ENCODE peak calls at places on chromosome 14, in five cellular contexts. D is gastrocnemius medialis; E is CD4-positive, alpha-beta T cell; L is GM12878; N is Caco-2. J is an unnamed sample. For H3K9me3, the result is how much of the 10 kb centered on the place peaks cover.

GRCh38 chr14:55589171-55589570 is 9.2 kb downstream of the KTN1 start:
- DNase-seq in N (no peak), L (no peak), D (peak), E (no peak), J (no peak)

GRCh38 chr14:71169861-71170260 is 262.6 kb downstream of the PCNX1 start:
- DNase-seq in L (no peak), D (no peak), N (no peak), E (no peak), J (no peak)

GRCh38 chr14:24056800-24057184 is 5.0 kb downstream of the CARMIL3 start:
- DNase-seq in N (no peak), L (no peak), E (no peak), D (no peak), J (no peak)

GRCh38 chr14:32709072-32709471 is 229.6 kb upstream of the NPAS3 start:
- DNase-seq in E (no peak), L (no peak), N (no peak), D (peak), J (peak)

GRCh38 chr14:37420622-37421021 is 174.4 kb downstream of the FOXA1 start:
- DNase-seq in D (no peak), E (no peak), L (no peak), N (no peak), J (no peak)

GRCh38 chr14:94408546-94409095 is 20.2 kb upstream of the SERPINA1 start:
- DNase-seq in D (no peak), N (no peak), E (no peak), L (no peak), J (no peak)

GRCh38 chr14:100155049-100155621 is 4.3 kb downstream of the DEGS2 start:
- DNase-seq in E (no peak), D (no peak), N (peak), L (no peak), J (peak)

GRCh38 chr14:26204362-26204953 is 393.4 kb downstream of the NOVA1 start:
- DNase-seq in D (no peak), E (no peak), N (no peak), L (no peak), J (no peak)

GRCh38 chr14:51869426-51870113 is 9.2 kb downstream of the GNG2 start:
- DNase-seq in D (no peak), E (no peak), L (no peak), N (no peak), J (no peak)

GRCh38 chr14:56294125-56294524 is 175.9 kb downstream of the PELI2 start:
- DNase-seq in N (peak), D (no peak), E (no peak), L (no peak), J (no peak)

GRCh38 chr14:70317969-70318634 is 41.4 kb downstream of the COX16 start:
- DNase-seq in E (no peak), D (no peak), L (peak), N (peak), J (no peak)

GRCh38 chr14:97442363-97442762 is 645.2 kb downstream of the VRK1 start:
- DNase-seq in D (no peak), E (no peak), L (peak), N (no peak), J (no peak)

GRCh38 chr14:75467763-75468162 is 39.9 kb downstream of the JDP2 start:
- DNase-seq in N (no peak), L (no peak), D (no peak), E (no peak), J (no peak)

DNA sequence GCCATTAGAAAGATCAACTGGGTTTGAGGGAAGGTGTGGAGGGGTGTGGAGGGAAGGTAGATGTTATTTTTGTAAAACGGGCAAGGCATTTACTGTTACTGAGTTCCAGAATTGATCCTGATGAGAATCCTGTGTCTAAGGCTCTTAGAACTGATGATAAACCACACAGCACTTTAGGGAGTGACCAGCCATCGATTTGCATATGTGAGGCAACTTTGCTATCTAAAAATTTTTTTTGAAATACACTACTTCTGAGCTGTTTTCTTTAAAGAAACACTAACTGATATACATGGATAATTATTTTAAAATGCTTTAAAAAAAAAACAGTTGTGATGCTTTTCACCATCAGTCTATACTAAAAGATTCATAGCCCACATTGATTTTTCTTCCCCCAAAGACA is 266.0 kb downstream of the EFCAB11 start:
- DNase-seq in L (no peak), E (no peak), D (no peak), N (no peak), J (no peak)
- H3K9me3 ChIP-seq in L (under half), E (under half), D (under half), N (under half), J (under half)

DNA sequence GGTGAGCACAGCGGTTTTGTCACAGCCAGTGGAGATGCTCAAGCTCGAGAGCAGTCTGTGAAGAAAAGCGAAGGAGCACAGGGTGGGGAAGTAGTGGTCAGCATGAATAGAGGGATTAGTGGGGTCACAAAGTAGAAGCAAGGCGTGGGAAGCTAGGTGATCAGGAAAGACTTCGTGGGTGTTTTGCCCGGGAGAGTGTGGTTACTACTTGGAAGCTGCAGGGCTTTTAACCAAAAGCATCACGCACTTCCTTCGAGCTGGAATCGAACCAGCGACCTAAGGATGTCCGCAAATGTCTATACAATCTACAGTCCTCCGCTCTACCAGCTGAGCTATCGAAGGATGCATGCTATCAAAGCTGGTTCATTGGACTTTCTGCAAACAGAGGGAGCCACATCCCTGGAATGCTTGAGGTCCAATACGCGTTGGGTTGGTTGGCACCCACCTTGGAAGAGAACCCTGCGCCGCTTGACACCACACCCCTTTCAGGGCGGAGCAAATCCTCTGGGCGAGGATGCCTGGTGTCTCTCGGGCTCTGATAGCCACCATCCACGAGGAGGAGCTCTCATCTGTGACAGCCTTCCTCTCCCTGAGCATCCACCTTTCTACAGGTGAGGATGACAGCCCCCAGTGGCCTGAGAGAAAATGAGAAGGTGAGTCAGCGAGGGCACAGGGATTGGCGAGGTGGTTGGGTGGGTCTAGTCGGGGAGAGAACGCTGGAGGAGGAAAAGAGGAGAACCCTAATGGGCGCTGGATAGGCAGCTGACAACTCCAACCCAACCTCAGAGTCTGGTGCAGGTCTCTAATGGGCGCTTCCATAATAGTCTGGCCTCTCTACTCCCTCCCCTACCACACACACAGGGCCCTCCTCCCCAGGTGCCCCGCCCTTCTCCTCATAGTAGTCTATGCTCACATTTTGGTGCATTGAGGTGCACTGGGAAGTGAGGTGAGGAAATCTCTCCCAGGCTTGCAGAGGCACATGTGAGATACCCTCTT is 16.0 kb upstream of the OR6S1 start:
- DNase-seq in D (no peak), N (peak), L (no peak), E (no peak), J (no peak)
- TF ChIP-seq CTCF in D (no peak), N (peak), L (no peak), E (peak), J (no peak)

DNA sequence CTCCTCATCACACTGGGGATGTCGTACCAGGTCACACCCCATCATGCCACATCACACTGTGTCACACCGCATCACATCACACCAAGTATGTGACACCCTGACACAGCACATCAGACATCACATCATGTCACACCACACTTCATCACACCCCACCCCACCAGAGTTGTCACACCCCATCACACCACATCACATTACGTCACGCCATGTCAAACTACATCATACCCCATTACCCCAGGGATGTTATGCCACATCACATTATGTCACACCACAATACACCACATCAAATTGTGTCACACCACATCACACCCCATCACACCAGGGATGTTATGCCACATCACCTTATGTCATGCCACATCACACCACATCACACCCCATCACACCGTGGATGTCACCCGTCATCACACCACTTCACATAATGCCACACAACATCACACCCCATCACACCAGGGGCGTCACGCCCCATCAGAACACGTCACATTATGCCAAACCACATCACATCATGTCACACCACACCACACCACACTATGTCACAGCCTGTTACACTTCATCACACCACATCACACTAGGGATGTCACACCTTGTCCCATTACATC is 133.6 kb downstream of the TMEM121 start:
- DNase-seq in L (no peak), N (no peak), D (no peak), E (no peak), J (no peak)
- H3K9me3 ChIP-seq in L (under half), N (under half), D (under half), E (under half), J (under half)

GRCh38 chr14:22872833-22873520 is 1.4 kb downstream of the LRP10 start:
- DNase-seq in D (no peak), E (no peak), N (no peak), L (no peak), J (no peak)
- TF ChIP-seq CTCF in D (no peak), E (peak), N (peak), L (no peak), J (no peak)

GRCh38 chr14:103884854-103885253 is 37.5 kb upstream of the PPP1R13B start:
- DNase-seq in N (no peak), E (no peak), D (no peak), L (no peak), J (no peak)

GRCh38 chr14:103887557-103888115 is 40.3 kb upstream of the PPP1R13B start:
- DNase-seq in N (no peak), E (no peak), D (no peak), L (no peak), J (no peak)

GRCh38 chr14:103885509-103885932 is 38.1 kb upstream of the PPP1R13B start:
- DNase-seq in E (no peak), N (no peak), L (no peak), D (no peak), J (no peak)

GRCh38 chr14:103887170-103887501 is 39.8 kb upstream of the PPP1R13B start:
- DNase-seq in E (no peak), D (no peak), L (no peak), N (no peak), J (no peak)

DNA sequence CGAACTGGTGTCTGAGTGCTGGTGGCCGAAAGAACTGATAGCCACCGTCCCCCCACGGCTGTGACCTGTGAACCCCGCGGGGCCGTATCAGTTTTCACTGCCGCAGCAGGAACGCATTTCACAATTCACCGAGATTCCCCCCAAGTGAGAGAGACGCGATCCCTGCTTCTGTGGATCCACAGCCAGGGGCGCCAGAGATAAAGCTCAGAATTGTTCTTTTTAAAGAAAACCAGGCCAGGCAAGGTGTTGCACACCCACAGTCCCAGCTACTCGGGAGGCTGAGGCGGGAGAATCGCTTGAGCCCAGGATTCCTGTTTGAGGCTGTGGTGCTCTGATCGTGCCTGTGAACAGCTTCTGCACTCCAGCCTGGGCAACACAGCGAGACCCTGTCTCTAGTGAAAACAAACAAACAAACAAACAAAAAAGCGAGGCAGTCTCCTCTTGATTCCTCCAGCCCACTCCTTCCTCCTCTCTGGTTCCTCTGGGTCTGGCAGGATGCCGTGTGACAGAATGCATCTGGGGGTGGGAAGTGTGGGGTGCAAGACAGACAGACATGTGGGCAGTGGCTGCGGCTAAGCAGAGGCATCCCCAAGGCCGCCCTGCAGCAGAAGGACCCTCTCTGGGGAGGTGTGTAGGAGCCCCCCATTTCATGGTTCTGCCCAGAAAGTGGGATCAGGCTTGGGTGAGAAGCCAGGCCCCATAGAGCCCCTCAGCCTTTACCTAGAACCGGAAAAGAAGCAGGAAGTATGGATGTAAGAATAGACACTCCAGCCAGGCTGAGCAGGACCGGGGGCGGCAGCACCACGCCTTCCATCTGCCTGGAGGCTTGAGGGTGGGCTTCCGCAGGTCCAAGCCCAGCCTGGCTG is 39.2 kb upstream of the PPP1R13B start:
- DNase-seq in N (no peak), E (no peak), D (no peak), L (no peak), J (no peak)
- H3K9me3 ChIP-seq in N (under half), E (under half), D (under half), L (under half), J (under half)